ENCODE peak calls at places on chromosomes 13 and 19, in ten cellular contexts. One of them, this sample, is unnamed.

GRCh38 chr13:104318121-104318520 is 1251.9 kb upstream of the SLC10A2 start:
- DNase-seq in midbrain: peak; percentile 13
- DNase-seq in activated T-cell treated with anti-CD3 and anti-CD28 coated beads, Interleukin-2, amount 50 U/mL, for 72 hours: no peak
- DNase-seq in GM10248: no peak
- DNase-seq in stimulated activated naive CD8-positive, alpha-beta T cell treated with anti-CD3 and anti-CD28 coated beads, Interleukin-15, Interleukin-2, amounts not matched to agents 100 U/mL and 50 U/mL, for 24 hours: no peak
- DNase-seq in hepatic stellate cell: peak; percentile 2
- DNase-seq in OCI-M1: peak; percentile 42
- DNase-seq in neural crest cell: no peak
- DNase-seq in activated naive CD4-positive, alpha-beta T cell treated with anti-CD3 and anti-CD28 coated beads for 36 hours: no peak
- DNase-seq in renal cortical epithelial cell: peak; percentile 62
- DNase-seq in this sample: no peak

GRCh38 chr19:54851353-54851752 is 1.1 kb downstream of the KIR3DL2 start:
- DNase-seq in neural crest cell: no peak
- DNase-seq in hepatic stellate cell: no peak
- DNase-seq in activated T-cell treated with anti-CD3 and anti-CD28 coated beads, Interleukin-2, amount 50 U/mL, for 72 hours: no peak
- DNase-seq in stimulated activated naive CD8-positive, alpha-beta T cell treated with anti-CD3 and anti-CD28 coated beads, Interleukin-15, Interleukin-2, amounts not matched to agents 100 U/mL and 50 U/mL, for 24 hours: no peak
- DNase-seq in activated naive CD4-positive, alpha-beta T cell treated with anti-CD3 and anti-CD28 coated beads for 36 hours: no peak
- DNase-seq in midbrain: no peak
- DNase-seq in renal cortical epithelial cell: no peak
- DNase-seq in GM10248: no peak
- DNase-seq in OCI-M1: no peak
- DNase-seq in this sample: no peak

GRCh38 chr19:18611327-18612050 is 1.2 kb upstream of the TMEM59L start:
- DNase-seq in OCI-M1: no peak
- DNase-seq in stimulated activated naive CD8-positive, alpha-beta T cell treated with anti-CD3 and anti-CD28 coated beads, Interleukin-15, Interleukin-2, amounts not matched to agents 100 U/mL and 50 U/mL, for 24 hours: no peak
- DNase-seq in midbrain: no peak
- DNase-seq in neural crest cell: no peak
- DNase-seq in renal cortical epithelial cell: no peak
- DNase-seq in activated T-cell treated with anti-CD3 and anti-CD28 coated beads, Interleukin-2, amount 50 U/mL, for 72 hours: no peak
- DNase-seq in activated naive CD4-positive, alpha-beta T cell treated with anti-CD3 and anti-CD28 coated beads for 36 hours: no peak
- DNase-seq in GM10248: no peak
- DNase-seq in hepatic stellate cell: no peak
- DNase-seq in this sample: no peak

GRCh38 chr13:113122571-113123225 is at the start of gene F10:
- DNase-seq in midbrain: no peak
- DNase-seq in stimulated activated naive CD8-positive, alpha-beta T cell treated with anti-CD3 and anti-CD28 coated beads, Interleukin-15, Interleukin-2, amounts not matched to agents 100 U/mL and 50 U/mL, for 24 hours: no peak
- DNase-seq in GM10248: no peak
- DNase-seq in activated naive CD4-positive, alpha-beta T cell treated with anti-CD3 and anti-CD28 coated beads for 36 hours: no peak
- DNase-seq in neural crest cell: peak; percentile 29
- DNase-seq in OCI-M1: no peak
- DNase-seq in hepatic stellate cell: peak; percentile 99
- DNase-seq in activated T-cell treated with anti-CD3 and anti-CD28 coated beads, Interleukin-2, amount 50 U/mL, for 72 hours: no peak
- DNase-seq in renal cortical epithelial cell: no peak
- DNase-seq in this sample: no peak

GRCh38 chr19:56639217-56639616 is 3.7 kb upstream of the SMIM17 start:
- DNase-seq in renal cortical epithelial cell: no peak
- DNase-seq in activated T-cell treated with anti-CD3 and anti-CD28 coated beads, Interleukin-2, amount 50 U/mL, for 72 hours: no peak
- DNase-seq in midbrain: no peak
- DNase-seq in stimulated activated naive CD8-positive, alpha-beta T cell treated with anti-CD3 and anti-CD28 coated beads, Interleukin-15, Interleukin-2, amounts not matched to agents 100 U/mL and 50 U/mL, for 24 hours: no peak
- DNase-seq in activated naive CD4-positive, alpha-beta T cell treated with anti-CD3 and anti-CD28 coated beads for 36 hours: peak; percentile 16
- DNase-seq in GM10248: no peak
- DNase-seq in hepatic stellate cell: no peak
- DNase-seq in neural crest cell: no peak
- DNase-seq in OCI-M1: peak; percentile 74
- DNase-seq in this sample: peak; percentile 31

GRCh38 chr13:24075137-24075975 is 85.2 kb upstream of the SPATA13 start:
- DNase-seq in activated naive CD4-positive, alpha-beta T cell treated with anti-CD3 and anti-CD28 coated beads for 36 hours: no peak
- DNase-seq in OCI-M1: no peak
- DNase-seq in GM10248: no peak
- DNase-seq in hepatic stellate cell: peak; percentile 14
- DNase-seq in renal cortical epithelial cell: peak; percentile 84
- DNase-seq in neural crest cell: no peak
- DNase-seq in stimulated activated naive CD8-positive, alpha-beta T cell treated with anti-CD3 and anti-CD28 coated beads, Interleukin-15, Interleukin-2, amounts not matched to agents 100 U/mL and 50 U/mL, for 24 hours: no peak
- DNase-seq in midbrain: no peak
- DNase-seq in activated T-cell treated with anti-CD3 and anti-CD28 coated beads, Interleukin-2, amount 50 U/mL, for 72 hours: no peak
- DNase-seq in this sample: no peak

GRCh38 chr19:22545751-22546150 is 88.4 kb upstream of the ZNF492 start:
- DNase-seq in activated naive CD4-positive, alpha-beta T cell treated with anti-CD3 and anti-CD28 coated beads for 36 hours: peak; percentile 59
- DNase-seq in midbrain: peak; percentile 58
- DNase-seq in hepatic stellate cell: peak; percentile 8
- DNase-seq in activated T-cell treated with anti-CD3 and anti-CD28 coated beads, Interleukin-2, amount 50 U/mL, for 72 hours: peak; percentile 16
- DNase-seq in renal cortical epithelial cell: no peak
- DNase-seq in GM10248: peak; percentile 26
- DNase-seq in stimulated activated naive CD8-positive, alpha-beta T cell treated with anti-CD3 and anti-CD28 coated beads, Interleukin-15, Interleukin-2, amounts not matched to agents 100 U/mL and 50 U/mL, for 24 hours: peak; percentile 40
- DNase-seq in OCI-M1: peak; percentile 67
- DNase-seq in neural crest cell: no peak
- DNase-seq in this sample: peak; percentile 35

GRCh38 chr13:51534075-51534817 is 50.0 kb upstream of the WDFY2 start:
- DNase-seq in activated naive CD4-positive, alpha-beta T cell treated with anti-CD3 and anti-CD28 coated beads for 36 hours: peak; percentile 27
- DNase-seq in GM10248: no peak
- DNase-seq in neural crest cell: no peak
- DNase-seq in renal cortical epithelial cell: no peak
- DNase-seq in midbrain: peak; percentile 35
- DNase-seq in OCI-M1: no peak
- DNase-seq in activated T-cell treated with anti-CD3 and anti-CD28 coated beads, Interleukin-2, amount 50 U/mL, for 72 hours: peak; percentile 16
- DNase-seq in stimulated activated naive CD8-positive, alpha-beta T cell treated with anti-CD3 and anti-CD28 coated beads, Interleukin-15, Interleukin-2, amounts not matched to agents 100 U/mL and 50 U/mL, for 24 hours: peak; percentile 61
- DNase-seq in hepatic stellate cell: no peak
- DNase-seq in this sample: peak; percentile 82

GRCh38 chr13:35055705-35056104 is 113.6 kb downstream of the NBEA start:
- DNase-seq in neural crest cell: no peak
- DNase-seq in activated T-cell treated with anti-CD3 and anti-CD28 coated beads, Interleukin-2, amount 50 U/mL, for 72 hours: no peak
- DNase-seq in GM10248: no peak
- DNase-seq in stimulated activated naive CD8-positive, alpha-beta T cell treated with anti-CD3 and anti-CD28 coated beads, Interleukin-15, Interleukin-2, amounts not matched to agents 100 U/mL and 50 U/mL, for 24 hours: no peak
- DNase-seq in activated naive CD4-positive, alpha-beta T cell treated with anti-CD3 and anti-CD28 coated beads for 36 hours: no peak
- DNase-seq in OCI-M1: no peak
- DNase-seq in midbrain: no peak
- DNase-seq in hepatic stellate cell: no peak
- DNase-seq in renal cortical epithelial cell: no peak
- DNase-seq in this sample: no peak

GRCh38 chr13:100753391-100753790 is 78.8 kb upstream of the TMTC4 start:
- DNase-seq in activated T-cell treated with anti-CD3 and anti-CD28 coated beads, Interleukin-2, amount 50 U/mL, for 72 hours: no peak
- DNase-seq in GM10248: no peak
- DNase-seq in hepatic stellate cell: no peak
- DNase-seq in renal cortical epithelial cell: no peak
- DNase-seq in neural crest cell: no peak
- DNase-seq in OCI-M1: no peak
- DNase-seq in midbrain: no peak
- DNase-seq in stimulated activated naive CD8-positive, alpha-beta T cell treated with anti-CD3 and anti-CD28 coated beads, Interleukin-15, Interleukin-2, amounts not matched to agents 100 U/mL and 50 U/mL, for 24 hours: no peak
- DNase-seq in activated naive CD4-positive, alpha-beta T cell treated with anti-CD3 and anti-CD28 coated beads for 36 hours: no peak
- DNase-seq in this sample: peak; percentile 72

GRCh38 chr13:72643339-72643989 is 84.0 kb downstream of the MZT1 start:
- DNase-seq in stimulated activated naive CD8-positive, alpha-beta T cell treated with anti-CD3 and anti-CD28 coated beads, Interleukin-15, Interleukin-2, amounts not matched to agents 100 U/mL and 50 U/mL, for 24 hours: peak; percentile 71
- DNase-seq in GM10248: peak; percentile 37
- DNase-seq in hepatic stellate cell: peak; percentile 17
- DNase-seq in renal cortical epithelial cell: peak; percentile 30
- DNase-seq in neural crest cell: peak; percentile 51
- DNase-seq in midbrain: peak; percentile 11
- DNase-seq in activated T-cell treated with anti-CD3 and anti-CD28 coated beads, Interleukin-2, amount 50 U/mL, for 72 hours: peak; percentile 59
- DNase-seq in OCI-M1: peak; percentile 80
- DNase-seq in activated naive CD4-positive, alpha-beta T cell treated with anti-CD3 and anti-CD28 coated beads for 36 hours: peak; percentile 77
- DNase-seq in this sample: peak; percentile 40

GRCh38 chr13:42041684-42042035 is 6.8 kb upstream of the DGKH start:
- DNase-seq in neural crest cell: peak; percentile 43
- DNase-seq in stimulated activated naive CD8-positive, alpha-beta T cell treated with anti-CD3 and anti-CD28 coated beads, Interleukin-15, Interleukin-2, amounts not matched to agents 100 U/mL and 50 U/mL, for 24 hours: peak; percentile 12
- DNase-seq in activated T-cell treated with anti-CD3 and anti-CD28 coated beads, Interleukin-2, amount 50 U/mL, for 72 hours: no peak
- DNase-seq in activated naive CD4-positive, alpha-beta T cell treated with anti-CD3 and anti-CD28 coated beads for 36 hours: no peak
- DNase-seq in renal cortical epithelial cell: peak; percentile 40
- DNase-seq in GM10248: peak; percentile 64
- DNase-seq in midbrain: peak; percentile 23
- DNase-seq in hepatic stellate cell: peak; percentile 79
- DNase-seq in OCI-M1: no peak
- DNase-seq in this sample: no peak

GRCh38 chr19:56314018-56314583 is 538 bp downstream of the ZSCAN5A start:
- DNase-seq in hepatic stellate cell: peak; percentile 19
- DNase-seq in stimulated activated naive CD8-positive, alpha-beta T cell treated with anti-CD3 and anti-CD28 coated beads, Interleukin-15, Interleukin-2, amounts not matched to agents 100 U/mL and 50 U/mL, for 24 hours: no peak
- DNase-seq in midbrain: no peak
- DNase-seq in activated T-cell treated with anti-CD3 and anti-CD28 coated beads, Interleukin-2, amount 50 U/mL, for 72 hours: peak; percentile 8
- DNase-seq in GM10248: no peak
- DNase-seq in neural crest cell: no peak
- DNase-seq in activated naive CD4-positive, alpha-beta T cell treated with anti-CD3 and anti-CD28 coated beads for 36 hours: no peak
- DNase-seq in OCI-M1: no peak
- DNase-seq in renal cortical epithelial cell: peak; percentile 41
- DNase-seq in this sample: peak; percentile 71

GRCh38 chr19:38361633-38362075 is 12.7 kb upstream of the PSMD8 start:
- DNase-seq in midbrain: peak; percentile 21
- DNase-seq in renal cortical epithelial cell: peak; percentile 50
- DNase-seq in neural crest cell: peak; percentile 65
- DNase-seq in GM10248: peak; percentile 85
- DNase-seq in hepatic stellate cell: peak; percentile 89
- DNase-seq in OCI-M1: peak; percentile 71
- DNase-seq in stimulated activated naive CD8-positive, alpha-beta T cell treated with anti-CD3 and anti-CD28 coated beads, Interleukin-15, Interleukin-2, amounts not matched to agents 100 U/mL and 50 U/mL, for 24 hours: peak; percentile 77
- DNase-seq in activated naive CD4-positive, alpha-beta T cell treated with anti-CD3 and anti-CD28 coated beads for 36 hours: peak; percentile 66
- DNase-seq in activated T-cell treated with anti-CD3 and anti-CD28 coated beads, Interleukin-2, amount 50 U/mL, for 72 hours: peak; percentile 86
- DNase-seq in this sample: peak; percentile 70

GRCh38 chr19:47275866-47276461 is 1.3 kb downstream of the INAFM1 start:
- DNase-seq in stimulated activated naive CD8-positive, alpha-beta T cell treated with anti-CD3 and anti-CD28 coated beads, Interleukin-15, Interleukin-2, amounts not matched to agents 100 U/mL and 50 U/mL, for 24 hours: no peak
- DNase-seq in midbrain: no peak
- DNase-seq in renal cortical epithelial cell: no peak
- DNase-seq in neural crest cell: no peak
- DNase-seq in activated T-cell treated with anti-CD3 and anti-CD28 coated beads, Interleukin-2, amount 50 U/mL, for 72 hours: no peak
- DNase-seq in OCI-M1: no peak
- DNase-seq in hepatic stellate cell: peak; percentile 55
- DNase-seq in activated naive CD4-positive, alpha-beta T cell treated with anti-CD3 and anti-CD28 coated beads for 36 hours: no peak
- DNase-seq in GM10248: no peak
- DNase-seq in this sample: no peak

GRCh38 chr19:5838437-5839311 is 828 bp downstream of the FUT6 start:
- DNase-seq in midbrain: no peak
- DNase-seq in neural crest cell: no peak
- DNase-seq in activated T-cell treated with anti-CD3 and anti-CD28 coated beads, Interleukin-2, amount 50 U/mL, for 72 hours: no peak
- DNase-seq in hepatic stellate cell: no peak
- DNase-seq in GM10248: no peak
- DNase-seq in stimulated activated naive CD8-positive, alpha-beta T cell treated with anti-CD3 and anti-CD28 coated beads, Interleukin-15, Interleukin-2, amounts not matched to agents 100 U/mL and 50 U/mL, for 24 hours: no peak
- DNase-seq in renal cortical epithelial cell: no peak
- DNase-seq in activated naive CD4-positive, alpha-beta T cell treated with anti-CD3 and anti-CD28 coated beads for 36 hours: no peak
- DNase-seq in OCI-M1: no peak
- DNase-seq in this sample: no peak

GRCh38 chr13:92122454-92122853 is 724.0 kb downstream of the GPC5 start:
- DNase-seq in hepatic stellate cell: no peak
- DNase-seq in stimulated activated naive CD8-positive, alpha-beta T cell treated with anti-CD3 and anti-CD28 coated beads, Interleukin-15, Interleukin-2, amounts not matched to agents 100 U/mL and 50 U/mL, for 24 hours: no peak
- DNase-seq in OCI-M1: no peak
- DNase-seq in activated T-cell treated with anti-CD3 and anti-CD28 coated beads, Interleukin-2, amount 50 U/mL, for 72 hours: no peak
- DNase-seq in midbrain: no peak
- DNase-seq in renal cortical epithelial cell: peak; percentile 9
- DNase-seq in neural crest cell: no peak
- DNase-seq in GM10248: no peak
- DNase-seq in activated naive CD4-positive, alpha-beta T cell treated with anti-CD3 and anti-CD28 coated beads for 36 hours: no peak
- DNase-seq in this sample: no peak

GRCh38 chr19:8194528-8195275 is 14.5 kb upstream of the CERS4 start:
- DNase-seq in neural crest cell: no peak
- DNase-seq in OCI-M1: no peak
- DNase-seq in renal cortical epithelial cell: no peak
- DNase-seq in GM10248: no peak
- DNase-seq in midbrain: no peak
- DNase-seq in activated T-cell treated with anti-CD3 and anti-CD28 coated beads, Interleukin-2, amount 50 U/mL, for 72 hours: peak; percentile 51
- DNase-seq in activated naive CD4-positive, alpha-beta T cell treated with anti-CD3 and anti-CD28 coated beads for 36 hours: peak; percentile 66
- DNase-seq in stimulated activated naive CD8-positive, alpha-beta T cell treated with anti-CD3 and anti-CD28 coated beads, Interleukin-15, Interleukin-2, amounts not matched to agents 100 U/mL and 50 U/mL, for 24 hours: peak; percentile 53
- DNase-seq in hepatic stellate cell: no peak
- DNase-seq in this sample: peak; percentile 53

GRCh38 chr19:18606281-18607221 is at the start of gene CRLF1:
- DNase-seq in neural crest cell: no peak
- DNase-seq in midbrain: no peak
- DNase-seq in GM10248: no peak
- DNase-seq in stimulated activated naive CD8-positive, alpha-beta T cell treated with anti-CD3 and anti-CD28 coated beads, Interleukin-15, Interleukin-2, amounts not matched to agents 100 U/mL and 50 U/mL, for 24 hours: no peak
- DNase-seq in activated T-cell treated with anti-CD3 and anti-CD28 coated beads, Interleukin-2, amount 50 U/mL, for 72 hours: no peak
- DNase-seq in activated naive CD4-positive, alpha-beta T cell treated with anti-CD3 and anti-CD28 coated beads for 36 hours: no peak
- DNase-seq in renal cortical epithelial cell: no peak
- DNase-seq in OCI-M1: no peak
- DNase-seq in hepatic stellate cell: no peak
- DNase-seq in this sample: no peak

GRCh38 chr19:58569191-58569942 is 3.8 kb downstream of the MZF1 start:
- DNase-seq in renal cortical epithelial cell: no peak
- DNase-seq in neural crest cell: no peak
- DNase-seq in OCI-M1: no peak
- DNase-seq in hepatic stellate cell: no peak
- DNase-seq in GM10248: no peak
- DNase-seq in stimulated activated naive CD8-positive, alpha-beta T cell treated with anti-CD3 and anti-CD28 coated beads, Interleukin-15, Interleukin-2, amounts not matched to agents 100 U/mL and 50 U/mL, for 24 hours: peak; percentile 2
- DNase-seq in activated naive CD4-positive, alpha-beta T cell treated with anti-CD3 and anti-CD28 coated beads for 36 hours: no peak
- DNase-seq in midbrain: no peak
- DNase-seq in activated T-cell treated with anti-CD3 and anti-CD28 coated beads, Interleukin-2, amount 50 U/mL, for 72 hours: no peak
- DNase-seq in this sample: no peak

GRCh38 chr13:83452292-83452950 is 429.9 kb downstream of the SLITRK1 start:
- DNase-seq in midbrain: no peak
- DNase-seq in OCI-M1: no peak
- DNase-seq in GM10248: no peak
- DNase-seq in renal cortical epithelial cell: no peak
- DNase-seq in neural crest cell: no peak
- DNase-seq in activated naive CD4-positive, alpha-beta T cell treated with anti-CD3 and anti-CD28 coated beads for 36 hours: no peak
- DNase-seq in hepatic stellate cell: no peak
- DNase-seq in stimulated activated naive CD8-positive, alpha-beta T cell treated with anti-CD3 and anti-CD28 coated beads, Interleukin-15, Interleukin-2, amounts not matched to agents 100 U/mL and 50 U/mL, for 24 hours: no peak
- DNase-seq in activated T-cell treated with anti-CD3 and anti-CD28 coated beads, Interleukin-2, amount 50 U/mL, for 72 hours: no peak
- DNase-seq in this sample: no peak

GRCh38 chr13:39364797-39365468 is 238.1 kb downstream of the LHFPL6 start:
- DNase-seq in GM10248: no peak
- DNase-seq in activated naive CD4-positive, alpha-beta T cell treated with anti-CD3 and anti-CD28 coated beads for 36 hours: no peak
- DNase-seq in stimulated activated naive CD8-positive, alpha-beta T cell treated with anti-CD3 and anti-CD28 coated beads, Interleukin-15, Interleukin-2, amounts not matched to agents 100 U/mL and 50 U/mL, for 24 hours: no peak
- DNase-seq in midbrain: no peak
- DNase-seq in neural crest cell: no peak
- DNase-seq in hepatic stellate cell: no peak
- DNase-seq in renal cortical epithelial cell: peak; percentile 56
- DNase-seq in activated T-cell treated with anti-CD3 and anti-CD28 coated beads, Interleukin-2, amount 50 U/mL, for 72 hours: no peak
- DNase-seq in OCI-M1: no peak
- DNase-seq in this sample: no peak

GRCh38 chr19:18223860-18224524 is 2.2 kb downstream of the PDE4C start:
- DNase-seq in renal cortical epithelial cell: no peak
- DNase-seq in activated naive CD4-positive, alpha-beta T cell treated with anti-CD3 and anti-CD28 coated beads for 36 hours: peak; percentile 29
- DNase-seq in stimulated activated naive CD8-positive, alpha-beta T cell treated with anti-CD3 and anti-CD28 coated beads, Interleukin-15, Interleukin-2, amounts not matched to agents 100 U/mL and 50 U/mL, for 24 hours: peak; percentile 63
- DNase-seq in GM10248: peak; percentile 60
- DNase-seq in OCI-M1: peak; percentile 93
- DNase-seq in activated T-cell treated with anti-CD3 and anti-CD28 coated beads, Interleukin-2, amount 50 U/mL, for 72 hours: peak; percentile 49
- DNase-seq in neural crest cell: peak; percentile 64
- DNase-seq in midbrain: no peak
- DNase-seq in hepatic stellate cell: no peak
- DNase-seq in this sample: peak; percentile 77

GRCh38 chr19:6249296-6249695 is 30.5 kb downstream of the MLLT1 start:
- DNase-seq in activated naive CD4-positive, alpha-beta T cell treated with anti-CD3 and anti-CD28 coated beads for 36 hours: no peak
- DNase-seq in stimulated activated naive CD8-positive, alpha-beta T cell treated with anti-CD3 and anti-CD28 coated beads, Interleukin-15, Interleukin-2, amounts not matched to agents 100 U/mL and 50 U/mL, for 24 hours: no peak
- DNase-seq in renal cortical epithelial cell: no peak
- DNase-seq in GM10248: no peak
- DNase-seq in hepatic stellate cell: peak; percentile 76
- DNase-seq in midbrain: peak; percentile 68
- DNase-seq in OCI-M1: no peak
- DNase-seq in activated T-cell treated with anti-CD3 and anti-CD28 coated beads, Interleukin-2, amount 50 U/mL, for 72 hours: no peak
- DNase-seq in neural crest cell: no peak
- DNase-seq in this sample: no peak

GRCh38 chr19:45947926-45948325 is 25.7 kb downstream of the NOVA2 start:
- DNase-seq in renal cortical epithelial cell: peak; percentile 69
- DNase-seq in activated T-cell treated with anti-CD3 and anti-CD28 coated beads, Interleukin-2, amount 50 U/mL, for 72 hours: no peak
- DNase-seq in neural crest cell: no peak
- DNase-seq in activated naive CD4-positive, alpha-beta T cell treated with anti-CD3 and anti-CD28 coated beads for 36 hours: no peak
- DNase-seq in midbrain: no peak
- DNase-seq in hepatic stellate cell: no peak
- DNase-seq in OCI-M1: no peak
- DNase-seq in stimulated activated naive CD8-positive, alpha-beta T cell treated with anti-CD3 and anti-CD28 coated beads, Interleukin-15, Interleukin-2, amounts not matched to agents 100 U/mL and 50 U/mL, for 24 hours: no peak
- DNase-seq in GM10248: no peak
- DNase-seq in this sample: no peak

GRCh38 chr19:42140125-42140754 is 8.0 kb upstream of the POU2F2 start:
- DNase-seq in activated naive CD4-positive, alpha-beta T cell treated with anti-CD3 and anti-CD28 coated beads for 36 hours: peak; percentile 65
- DNase-seq in midbrain: peak; percentile 46
- DNase-seq in GM10248: no peak
- DNase-seq in hepatic stellate cell: peak; percentile 76
- DNase-seq in neural crest cell: peak; percentile 79
- DNase-seq in stimulated activated naive CD8-positive, alpha-beta T cell treated with anti-CD3 and anti-CD28 coated beads, Interleukin-15, Interleukin-2, amounts not matched to agents 100 U/mL and 50 U/mL, for 24 hours: peak; percentile 54
- DNase-seq in OCI-M1: peak; percentile 73
- DNase-seq in activated T-cell treated with anti-CD3 and anti-CD28 coated beads, Interleukin-2, amount 50 U/mL, for 72 hours: peak; percentile 36
- DNase-seq in renal cortical epithelial cell: peak; percentile 36
- DNase-seq in this sample: peak; percentile 81

GRCh38 chr19:30363073-30363472 is 9.1 kb upstream of the ZNF536 start:
- DNase-seq in neural crest cell: no peak
- DNase-seq in renal cortical epithelial cell: no peak
- DNase-seq in GM10248: no peak
- DNase-seq in hepatic stellate cell: no peak
- DNase-seq in stimulated activated naive CD8-positive, alpha-beta T cell treated with anti-CD3 and anti-CD28 coated beads, Interleukin-15, Interleukin-2, amounts not matched to agents 100 U/mL and 50 U/mL, for 24 hours: no peak
- DNase-seq in activated T-cell treated with anti-CD3 and anti-CD28 coated beads, Interleukin-2, amount 50 U/mL, for 72 hours: no peak
- DNase-seq in OCI-M1: no peak
- DNase-seq in activated naive CD4-positive, alpha-beta T cell treated with anti-CD3 and anti-CD28 coated beads for 36 hours: no peak
- DNase-seq in midbrain: no peak
- DNase-seq in this sample: no peak

GRCh38 chr19:13781547-13781946 is 7.3 kb downstream of the C19orf53 start:
- DNase-seq in neural crest cell: peak; percentile 58
- DNase-seq in hepatic stellate cell: peak; percentile 93
- DNase-seq in activated naive CD4-positive, alpha-beta T cell treated with anti-CD3 and anti-CD28 coated beads for 36 hours: peak; percentile 66
- DNase-seq in OCI-M1: peak; percentile 79
- DNase-seq in stimulated activated naive CD8-positive, alpha-beta T cell treated with anti-CD3 and anti-CD28 coated beads, Interleukin-15, Interleukin-2, amounts not matched to agents 100 U/mL and 50 U/mL, for 24 hours: no peak
- DNase-seq in activated T-cell treated with anti-CD3 and anti-CD28 coated beads, Interleukin-2, amount 50 U/mL, for 72 hours: no peak
- DNase-seq in renal cortical epithelial cell: peak; percentile 69
- DNase-seq in midbrain: no peak
- DNase-seq in GM10248: no peak
- DNase-seq in this sample: no peak